ENCODE peak calls at places on chromosomes 4 and X, in four cellular contexts. One of them, this sample, is unnamed.

GRCh38 chr4:144948009-144948408 is 150.0 kb downstream of the ANAPC10 start:
- DNase-seq in mammary epithelial cell: no peak
- DNase-seq in Karpas-422: no peak
- DNase-seq in left ventricle myocardium inferior: no peak
- DNase-seq in this sample: peak

GRCh38 chrX:67610282-67610681 is 66.5 kb downstream of the AR start:
- DNase-seq in left ventricle myocardium inferior: no peak
- DNase-seq in Karpas-422: no peak
- DNase-seq in mammary epithelial cell: no peak
- DNase-seq in this sample: no peak

GRCh38 chr4:80125252-80126177 is 52.5 kb upstream of the ANTXR2 start:
- DNase-seq in Karpas-422: peak
- DNase-seq in left ventricle myocardium inferior: no peak
- DNase-seq in mammary epithelial cell: peak
- DNase-seq in this sample: peak

GRCh38 chr4:21827575-21827974 is 121.0 kb downstream of the KCNIP4 start:
- DNase-seq in left ventricle myocardium inferior: no peak
- DNase-seq in Karpas-422: no peak
- DNase-seq in mammary epithelial cell: no peak
- DNase-seq in this sample: no peak

GRCh38 chr4:147943159-147943638 is 211.3 kb downstream of the ARHGAP10 start:
- DNase-seq in mammary epithelial cell: no peak
- DNase-seq in left ventricle myocardium inferior: no peak
- DNase-seq in Karpas-422: no peak
- DNase-seq in this sample: no peak

GRCh38 chrX:40971736-40972135 is 113.5 kb upstream of the USP9X start:
- DNase-seq in left ventricle myocardium inferior: no peak
- DNase-seq in Karpas-422: no peak
- DNase-seq in mammary epithelial cell: no peak
- DNase-seq in this sample: no peak

GRCh38 chrX:136255543-136255942 is 4.3 kb upstream of the MAP7D3 start:
- DNase-seq in mammary epithelial cell: no peak
- DNase-seq in Karpas-422: no peak
- DNase-seq in left ventricle myocardium inferior: peak
- DNase-seq in this sample: no peak

GRCh38 chrX:100946521-100946920 is 17.8 kb upstream of the XKRX start:
- DNase-seq in mammary epithelial cell: no peak
- DNase-seq in left ventricle myocardium inferior: no peak
- DNase-seq in Karpas-422: no peak
- DNase-seq in this sample: no peak

GRCh38 chrX:8783100-8784098 is 17.8 kb downstream of the FAM9A start:
- DNase-seq in left ventricle myocardium inferior: no peak
- DNase-seq in mammary epithelial cell: no peak
- DNase-seq in Karpas-422: peak
- DNase-seq in this sample: peak

GRCh38 chrX:18047440-18047940 is 173.2 kb downstream of the BEND2 start:
- DNase-seq in Karpas-422: no peak
- DNase-seq in left ventricle myocardium inferior: no peak
- DNase-seq in mammary epithelial cell: no peak
- DNase-seq in this sample: no peak

GRCh38 chr4:108611360-108611759 is 9.0 kb upstream of the RPL34 start:
- DNase-seq in Karpas-422: no peak
- DNase-seq in left ventricle myocardium inferior: no peak
- DNase-seq in mammary epithelial cell: no peak
- DNase-seq in this sample: no peak

GRCh38 chr4:48079972-48080391 is 54.1 kb downstream of the TXK start:
- DNase-seq in Karpas-422: no peak
- DNase-seq in mammary epithelial cell: no peak
- DNase-seq in left ventricle myocardium inferior: no peak
- DNase-seq in this sample: no peak

GRCh38 chrX:86946569-86946968 is 571.0 kb upstream of the KLHL4 start:
- DNase-seq in Karpas-422: peak
- DNase-seq in left ventricle myocardium inferior: no peak
- DNase-seq in mammary epithelial cell: peak
- DNase-seq in this sample: peak

GRCh38 chr4:1219553-1219950 is 29.4 kb downstream of the CTBP1 start:
- DNase-seq in mammary epithelial cell: no peak
- DNase-seq in left ventricle myocardium inferior: no peak
- DNase-seq in Karpas-422: no peak
- DNase-seq in this sample: no peak

GRCh38 chr4:13597604-13598003 is 29.9 kb downstream of the BOD1L1 start:
- DNase-seq in Karpas-422: no peak
- DNase-seq in left ventricle myocardium inferior: no peak
- DNase-seq in mammary epithelial cell: peak
- DNase-seq in this sample: no peak

GRCh38 chrX:150944233-150944632 is 38.9 kb upstream of the HMGB3 start:
- DNase-seq in Karpas-422: no peak
- DNase-seq in mammary epithelial cell: no peak
- DNase-seq in left ventricle myocardium inferior: no peak
- DNase-seq in this sample: peak

GRCh38 chrX:46298821-46299220 is 246.4 kb downstream of the ZNF674 start:
- DNase-seq in Karpas-422: no peak
- DNase-seq in mammary epithelial cell: peak
- DNase-seq in left ventricle myocardium inferior: no peak
- DNase-seq in this sample: no peak

GRCh38 chrX:153706799-153707198 is 17.4 kb downstream of the BCAP31 start:
- DNase-seq in left ventricle myocardium inferior: peak
- DNase-seq in mammary epithelial cell: no peak
- DNase-seq in Karpas-422: no peak
- DNase-seq in this sample: no peak

GRCh38 chr4:14168919-14169318 is 541.4 kb upstream of the BOD1L1 start:
- DNase-seq in Karpas-422: no peak
- DNase-seq in mammary epithelial cell: peak
- DNase-seq in left ventricle myocardium inferior: peak
- DNase-seq in this sample: no peak

GRCh38 chrX:20500171-20500865 is 233.6 kb upstream of the RPS6KA3 start:
- DNase-seq in mammary epithelial cell: no peak
- DNase-seq in left ventricle myocardium inferior: no peak
- DNase-seq in Karpas-422: no peak
- DNase-seq in this sample: no peak

GRCh38 chr4:1022051-1022738 is 10.8 kb downstream of the FGFRL1 start:
- DNase-seq in left ventricle myocardium inferior: no peak
- DNase-seq in Karpas-422: no peak
- DNase-seq in mammary epithelial cell: no peak
- DNase-seq in this sample: no peak

GRCh38 chrX:115362334-115363095 is 73.0 kb downstream of the LUZP4 start:
- DNase-seq in Karpas-422: peak
- DNase-seq in left ventricle myocardium inferior: no peak
- DNase-seq in mammary epithelial cell: peak
- DNase-seq in this sample: peak

GRCh38 chr4:675036-675804 is 878 bp downstream of the MYL5 start:
- DNase-seq in Karpas-422: peak
- DNase-seq in mammary epithelial cell: no peak
- DNase-seq in left ventricle myocardium inferior: peak
- DNase-seq in this sample: no peak

GRCh38 chr4:157558016-157558415 is 337.5 kb downstream of the GRIA2 start:
- DNase-seq in Karpas-422: no peak
- DNase-seq in left ventricle myocardium inferior: no peak
- DNase-seq in mammary epithelial cell: no peak
- DNase-seq in this sample: no peak

GRCh38 chr4:39873823-39874222 is 103.9 kb downstream of the PDS5A start:
- DNase-seq in left ventricle myocardium inferior: no peak
- DNase-seq in Karpas-422: no peak
- DNase-seq in mammary epithelial cell: no peak
- DNase-seq in this sample: no peak

GRCh38 chr4:112370466-112370865 is 73.3 kb downstream of the ALPK1 start:
- DNase-seq in left ventricle myocardium inferior: no peak
- DNase-seq in mammary epithelial cell: peak
- DNase-seq in Karpas-422: no peak
- DNase-seq in this sample: no peak

GRCh38 chr4:183182873-183183725 is 84.0 kb downstream of the WWC2 start:
- DNase-seq in left ventricle myocardium inferior: no peak
- DNase-seq in Karpas-422: no peak
- DNase-seq in mammary epithelial cell: peak
- DNase-seq in this sample: peak

GRCh38 chr4:109730294-109731051 is 603 bp upstream of the PLA2G12A start:
- DNase-seq in mammary epithelial cell: peak
- DNase-seq in left ventricle myocardium inferior: peak
- DNase-seq in Karpas-422: no peak
- DNase-seq in this sample: no peak

GRCh38 chrX:42247241-42247640 is 323.9 kb upstream of the CASK start:
- DNase-seq in Karpas-422: no peak
- DNase-seq in left ventricle myocardium inferior: no peak
- DNase-seq in mammary epithelial cell: no peak
- DNase-seq in this sample: no peak

GRCh38 chrX:53421772-53422090 is 723 bp downstream of the SMC1A start:
- DNase-seq in left ventricle myocardium inferior: no peak
- DNase-seq in Karpas-422: no peak
- DNase-seq in mammary epithelial cell: no peak
- DNase-seq in this sample: no peak

GRCh38 chr4:2177443-2178093 is 64.4 kb downstream of the HAUS3 start:
- DNase-seq in left ventricle myocardium inferior: no peak
- DNase-seq in mammary epithelial cell: no peak
- DNase-seq in Karpas-422: no peak
- DNase-seq in this sample: no peak

GRCh38 chr4:128776794-128777216 is 32.7 kb upstream of the JADE1 start:
- DNase-seq in left ventricle myocardium inferior: peak
- DNase-seq in Karpas-422: no peak
- DNase-seq in mammary epithelial cell: peak
- DNase-seq in this sample: no peak

GRCh38 chrX:69018416-69019072 is 146.7 kb downstream of the PJA1 start:
- DNase-seq in left ventricle myocardium inferior: no peak
- DNase-seq in mammary epithelial cell: no peak
- DNase-seq in Karpas-422: no peak
- DNase-seq in this sample: peak

GRCh38 chr4:79147251-79147650 is 178.6 kb downstream of the NAA11 start:
- DNase-seq in Karpas-422: no peak
- DNase-seq in mammary epithelial cell: no peak
- DNase-seq in left ventricle myocardium inferior: no peak
- DNase-seq in this sample: no peak

GRCh38 chrX:151398346-151398745 is 1.3 kb downstream of the VMA21 start:
- DNase-seq in left ventricle myocardium inferior: no peak
- DNase-seq in Karpas-422: no peak
- DNase-seq in mammary epithelial cell: no peak
- DNase-seq in this sample: no peak

GRCh38 chrX:45422216-45422925 is 221.7 kb upstream of the DIPK2B start:
- DNase-seq in left ventricle myocardium inferior: no peak
- DNase-seq in Karpas-422: no peak
- DNase-seq in mammary epithelial cell: peak
- DNase-seq in this sample: no peak

GRCh38 chrX:121761845-121762244 is 714.4 kb downstream of the GLUD2 start:
- DNase-seq in left ventricle myocardium inferior: no peak
- DNase-seq in Karpas-422: no peak
- DNase-seq in mammary epithelial cell: peak
- DNase-seq in this sample: no peak

GRCh38 chrX:149512225-149512885 is 7.2 kb upstream of the IDS start:
- DNase-seq in mammary epithelial cell: peak
- DNase-seq in Karpas-422: peak
- DNase-seq in left ventricle myocardium inferior: peak
- DNase-seq in this sample: peak

DNA sequence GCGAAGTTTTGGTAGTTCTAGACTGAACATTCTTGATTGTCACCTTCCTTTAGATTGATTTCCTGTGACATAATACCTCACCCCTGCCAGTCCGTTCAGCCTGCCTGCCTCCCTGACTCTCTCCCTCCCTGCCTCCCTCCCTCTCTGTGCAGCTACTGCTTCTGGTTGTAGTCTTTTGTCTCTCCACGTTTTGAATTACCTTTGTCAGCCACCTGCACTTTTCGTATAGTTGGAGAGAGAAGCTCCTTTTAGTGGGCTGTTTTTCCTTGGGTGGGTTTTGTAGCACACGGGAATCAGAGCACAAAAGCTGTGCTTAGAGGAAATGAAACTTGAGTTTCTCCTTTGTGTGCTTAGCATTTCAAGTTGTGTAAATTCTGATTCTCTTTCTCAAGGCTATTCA is 32.6 kb upstream of the MSMO1 start:
- DNase-seq in left ventricle myocardium inferior: no peak
- DNase-seq in Karpas-422: peak
- DNase-seq in mammary epithelial cell: no peak
- DNase-seq in this sample: no peak
- H3K27ac ChIP-seq in left ventricle myocardium inferior: no peak
- H3K27ac ChIP-seq in Karpas-422: peak
- H3K27ac ChIP-seq in mammary epithelial cell: no peak
- H3K27ac ChIP-seq in this sample: no peak

DNA sequence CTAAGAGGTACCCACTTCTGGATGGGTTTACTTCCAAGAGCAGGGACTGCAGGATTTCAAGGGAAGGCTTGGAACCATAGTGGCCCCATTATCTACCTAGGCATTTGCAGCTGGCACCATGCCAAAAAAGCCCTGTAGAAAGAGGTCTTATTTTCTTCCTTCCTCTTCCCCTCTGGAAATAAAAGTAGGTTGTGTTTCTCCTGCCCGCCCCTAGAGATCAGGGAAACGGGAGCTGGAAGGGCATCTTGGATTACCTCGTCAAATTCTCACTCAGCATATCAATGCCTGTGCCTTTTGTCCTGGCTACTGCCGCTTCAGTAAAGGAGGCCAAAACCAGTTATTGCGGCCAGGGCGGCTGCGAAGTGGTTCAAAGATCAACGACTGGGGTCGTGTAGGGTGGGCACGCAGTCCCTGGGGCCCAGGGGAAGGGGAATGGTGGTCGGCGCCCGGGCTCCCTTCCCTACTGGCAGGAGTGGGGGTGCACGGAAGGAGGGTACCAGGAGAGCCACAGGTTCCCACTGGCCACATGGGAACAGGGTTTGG is 1.5 kb downstream of the SCD5 start:
- DNase-seq in mammary epithelial cell: peak
- DNase-seq in left ventricle myocardium inferior: no peak
- DNase-seq in Karpas-422: no peak
- DNase-seq in this sample: no peak
- H3K4me3 ChIP-seq in mammary epithelial cell: peak
- H3K4me3 ChIP-seq in left ventricle myocardium inferior: peak
- H3K4me3 ChIP-seq in Karpas-422: peak
- H3K4me3 ChIP-seq in this sample: peak

GRCh38 chrX:72238721-72239475 is at the start of gene ERCC6L:
- DNase-seq in left ventricle myocardium inferior: peak
- DNase-seq in Karpas-422: peak
- DNase-seq in mammary epithelial cell: peak
- DNase-seq in this sample: peak
- H3K27ac ChIP-seq in left ventricle myocardium inferior: peak
- H3K27ac ChIP-seq in Karpas-422: peak
- H3K27ac ChIP-seq in mammary epithelial cell: peak
- H3K27ac ChIP-seq in this sample: no peak

DNA sequence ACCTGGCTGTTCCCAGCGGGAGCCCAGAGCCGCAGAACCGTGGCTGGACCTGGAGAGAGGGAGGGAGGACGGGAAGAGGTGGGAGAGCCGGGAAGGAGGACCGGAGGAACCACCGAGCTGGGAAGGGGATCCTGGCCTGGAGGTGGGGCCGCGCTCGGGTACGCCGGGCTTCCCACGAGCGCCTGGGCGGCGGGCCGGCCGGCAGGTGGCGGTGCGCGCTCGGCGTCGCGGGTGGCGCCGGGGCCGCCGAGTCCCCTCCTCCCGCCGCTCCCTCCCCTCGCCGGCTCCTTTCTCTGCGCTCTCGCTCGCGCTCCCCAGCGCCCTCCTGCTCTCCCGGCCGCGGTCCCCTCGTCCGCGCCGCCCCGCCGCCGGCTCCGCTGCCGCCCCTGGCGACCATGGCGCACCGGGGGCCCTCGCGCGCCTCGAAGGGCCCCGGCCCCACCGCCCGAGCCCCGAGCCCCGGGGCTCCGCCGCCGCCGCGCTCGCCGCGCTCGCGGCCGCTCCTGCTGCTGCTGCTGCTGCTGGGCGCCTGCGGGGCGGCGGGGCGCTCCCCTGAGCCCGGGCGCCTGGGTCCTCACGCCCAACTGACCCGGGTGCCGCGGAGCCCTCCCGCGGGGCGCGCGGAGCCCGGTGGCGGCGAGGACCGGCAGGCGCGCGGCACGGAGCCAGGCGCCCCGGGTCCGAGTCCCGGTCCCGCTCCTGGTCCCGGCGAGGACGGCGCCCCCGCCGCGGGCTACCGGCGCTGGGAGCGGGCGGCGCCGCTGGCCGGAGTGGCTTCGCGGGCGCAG is at the start of gene SORCS2:
- DNase-seq in Karpas-422: peak
- DNase-seq in mammary epithelial cell: no peak
- DNase-seq in left ventricle myocardium inferior: peak
- DNase-seq in this sample: peak
- H3K4me3 ChIP-seq in Karpas-422: no peak
- H3K4me3 ChIP-seq in mammary epithelial cell: peak
- H3K4me3 ChIP-seq in left ventricle myocardium inferior: peak
- H3K4me3 ChIP-seq in this sample: peak